ENCODE peak calls at places on chromosome 5, in six cellular contexts. R, P, M, J, S and H are unnamed samples.

GRCh38 chr5:177427211-177427822 is 841 bp downstream of the GRK6 start:
- DNase-seq in M (no peak), S (no peak), R (no peak), J (no peak), P (no peak), H (no peak)

GRCh38 chr5:132460835-132461230 is 29.7 kb downstream of the IRF1 start:
- DNase-seq in J (no peak), P (no peak), M (no peak), S (no peak), R (no peak), H (no peak)

GRCh38 chr5:158511454-158511853 is 588.3 kb downstream of the EBF1 start:
- DNase-seq in J (no peak), R (no peak), S (no peak), P (no peak), M (no peak), H (peak; percentile 80)

GRCh38 chr5:32254987-32255900 is 57.5 kb downstream of the MTMR12 start:
- DNase-seq in J (no peak), S (no peak), P (no peak), R (peak; percentile 61), M (no peak), H (no peak)

GRCh38 chr5:2904956-2905355 is 153.5 kb upstream of the IRX2 start:
- DNase-seq in M (no peak), J (no peak), R (no peak), P (no peak), S (no peak), H (no peak)

GRCh38 chr5:106019271-106019670 is 1651.5 kb downstream of the EFNA5 start:
- DNase-seq in R (no peak), M (no peak), J (no peak), S (no peak), P (no peak), H (no peak)

GRCh38 chr5:151799407-151799806 is 27.7 kb downstream of the G3BP1 start:
- DNase-seq in S (no peak), J (no peak), M (no peak), R (no peak), P (no peak), H (no peak)

GRCh38 chr5:180609817-180610550 is 18.7 kb upstream of the SCGB3A1 start:
- DNase-seq in P (no peak), R (no peak), J (no peak), M (no peak), S (no peak), H (no peak)

GRCh38 chr5:34483442-34484033 is 172.6 kb upstream of the RAI14 start:
- DNase-seq in J (no peak), S (no peak), R (no peak), P (no peak), M (no peak), H (no peak)

GRCh38 chr5:133603711-133604110 is 8.6 kb downstream of the FSTL4 start:
- DNase-seq in J (no peak), P (no peak), R (no peak), S (no peak), M (no peak), H (no peak)

GRCh38 chr5:27217160-27217956 is 179.0 kb upstream of the CDH9 start:
- DNase-seq in J (no peak), S (no peak), P (no peak), R (no peak), M (no peak), H (no peak)

GRCh38 chr5:135337064-135337463 is 62.0 kb downstream of the MACROH2A1 start:
- DNase-seq in P (no peak), M (no peak), J (no peak), S (no peak), R (no peak), H (no peak)

GRCh38 chr5:133063965-133064364 is 12.2 kb downstream of the HSPA4 start:
- DNase-seq in P (no peak), M (no peak), J (no peak), S (no peak), R (no peak), H (no peak)

GRCh38 chr5:56763711-56764466 is 51.5 kb upstream of the MAP3K1 start:
- DNase-seq in R (peak; percentile 76), S (no peak), M (peak; percentile 26), P (no peak), J (peak; percentile 37), H (no peak)

GRCh38 chr5:43543434-43543833 is 13.4 kb downstream of the PAIP1 start:
- DNase-seq in M (no peak), S (no peak), P (no peak), J (no peak), R (no peak), H (no peak)

GRCh38 chr5:75168026-75168750 is 68.5 kb downstream of the ANKRD31 start:
- DNase-seq in P (no peak), R (no peak), J (no peak), M (no peak), S (no peak), H (no peak)

GRCh38 chr5:136364307-136364706 is 1.0 kb downstream of the TRPC7 start:
- DNase-seq in P (no peak), R (no peak), M (no peak), S (no peak), J (no peak), H (no peak)

GRCh38 chr5:10633271-10634049 is 69.6 kb downstream of the ANKRD33B start:
- DNase-seq in M (no peak), S (no peak), P (no peak), R (no peak), J (no peak), H (peak; percentile 50)

GRCh38 chr5:53542917-53543316 is 17.5 kb upstream of the NDUFS4 start:
- DNase-seq in M (no peak), P (no peak), J (no peak), R (no peak), S (no peak), H (no peak)

GRCh38 chr5:111830333-111830732 is 73.3 kb upstream of the NREP start:
- DNase-seq in P (no peak), M (no peak), J (no peak), S (no peak), R (no peak), H (no peak)

GRCh38 chr5:138491284-138491648 is 26.0 kb downstream of the EGR1 start:
- DNase-seq in S (no peak), M (no peak), P (peak; percentile 39), J (no peak), R (no peak), H (no peak)

GRCh38 chr5:138488481-138488945 is 23.2 kb downstream of the EGR1 start:
- DNase-seq in R (no peak), P (no peak), S (peak; percentile 65), M (no peak), J (no peak), H (no peak)

GRCh38 chr5:138490648-138491283 is 25.5 kb downstream of the EGR1 start:
- DNase-seq in R (no peak), P (no peak), J (no peak), M (no peak), S (no peak), H (no peak)

GRCh38 chr5:138491669-138492551 is 26.6 kb downstream of the EGR1 start:
- DNase-seq in M (peak; percentile 72), R (peak; percentile 89), S (peak; percentile 93), P (peak; percentile 95), J (peak; percentile 91), H (peak; percentile 90)

DNA sequence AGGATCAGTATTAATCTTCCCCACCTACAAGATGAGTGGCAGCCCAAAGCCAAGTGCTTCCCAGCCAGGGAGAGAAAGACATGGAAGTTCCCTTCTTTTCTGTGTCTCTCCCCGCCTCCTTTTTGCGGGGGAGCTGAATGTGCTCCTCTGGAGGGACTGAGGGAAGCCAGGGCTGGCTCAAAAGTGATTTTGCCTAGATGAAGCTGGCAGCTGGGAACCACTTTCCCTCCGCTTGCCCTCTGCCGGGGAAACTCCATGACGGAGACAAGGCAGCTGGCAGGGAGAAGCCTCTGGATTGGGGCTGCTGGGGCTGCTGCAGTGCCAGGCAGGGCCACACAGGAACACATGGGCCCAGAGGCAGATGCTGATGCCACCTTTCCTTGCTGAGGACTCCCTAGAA is 24.4 kb downstream of the EGR1 start:
- DNase-seq in M (no peak), R (no peak), S (peak; percentile 40), P (peak; percentile 39), J (no peak), H (no peak)
- H3K27ac ChIP-seq in M (no peak overlapping the region), R (no peak overlapping the region), S (no peak overlapping the region), P (no peak overlapping the region), J (no peak overlapping the region), H (no peak overlapping the region)

GRCh38 chr5:41870621-41871048 is 410 bp upstream of the OXCT1 start:
- DNase-seq in S (no peak), M (no peak), J (no peak), R (no peak), P (no peak), H (no peak)
- TF ChIP-seq POLR2A in S (no peak), M (no peak), J (no peak), R (no peak), P (no peak), H (no peak)

GRCh38 chr5:76546497-76547102 is 76.6 kb downstream of the F2RL2 start:
- DNase-seq in M (peak; percentile 36), J (no peak), S (no peak), R (no peak), P (no peak), H (no peak)

GRCh38 chr5:76548525-76549229 is 74.5 kb downstream of the F2RL2 start:
- DNase-seq in P (no peak), S (peak; percentile 47), M (peak; percentile 54), R (no peak), J (no peak), H (no peak)

GRCh38 chr5:76547891-76548524 is 75.2 kb downstream of the F2RL2 start:
- DNase-seq in J (no peak), S (no peak), M (no peak), R (no peak), P (no peak), H (no peak)

GRCh38 chr5:76545184-76545583 is 78.0 kb downstream of the F2RL2 start:
- DNase-seq in S (no peak), J (no peak), M (no peak), P (no peak), R (no peak), H (no peak)

GRCh38 chr5:76547242-76547890 is 75.8 kb downstream of the F2RL2 start:
- DNase-seq in M (no peak), P (no peak), R (no peak), J (no peak), S (no peak), H (peak; percentile 57)
- H3K4me3 ChIP-seq in M (no peak overlapping the region), P (no peak overlapping the region), R (peak overlapping the region; percentile 31), J (no peak overlapping the region), S (no peak overlapping the region), H (no peak overlapping the region)

GRCh38 chr5:150209020-150209635 is 19.3 kb downstream of the SLC6A7 start:
- DNase-seq in J (no peak), P (no peak), M (no peak), S (no peak), R (no peak), H (peak; percentile 83)

GRCh38 chr5:150211156-150212030 is 21.5 kb downstream of the SLC6A7 start:
- DNase-seq in M (no peak), P (no peak), S (no peak), R (no peak), J (no peak), H (peak; percentile 67)

GRCh38 chr5:150208187-150209015 is 18.5 kb downstream of the SLC6A7 start:
- DNase-seq in P (no peak), M (no peak), S (no peak), J (no peak), R (no peak), H (peak; percentile 57)

GRCh38 chr5:150213530-150213929 is 23.7 kb downstream of the SLC6A7 start:
- DNase-seq in M (no peak), P (no peak), J (no peak), R (no peak), S (no peak), H (no peak)

GRCh38 chr5:150210644-150211043 is 20.8 kb downstream of the SLC6A7 start:
- DNase-seq in J (no peak), P (no peak), S (no peak), M (no peak), R (no peak), H (no peak)
- H3K27ac ChIP-seq in J (no peak overlapping the region), P (no peak overlapping the region), S (no peak overlapping the region), M (no peak overlapping the region), R (no peak overlapping the region), H (no peak overlapping the region)